ENCODE peak calls at places on chromosomes 16 and 17, in ten cellular contexts. One of them, this sample, is unnamed.

GRCh38 chr17:81083125-81083765 is 48.3 kb downstream of the BAIAP2 start:
- DNase-seq in gastrocnemius medialis: no peak
- DNase-seq in left lung: peak; percentile 83
- DNase-seq in uterus: no peak
- DNase-seq in glutamatergic neuron: no peak
- DNase-seq in endodermal cell: no peak
- DNase-seq in fibroblast of villous mesenchyme: no peak
- DNase-seq in neural progenitor cell: no peak
- DNase-seq in endothelial cell: no peak
- DNase-seq in progenitor cell of endocrine pancreas: peak; percentile 40
- DNase-seq in this sample: no peak

GRCh38 chr17:50283246-50283645 is 9.0 kb downstream of the TMEM92 start:
- DNase-seq in gastrocnemius medialis: no peak
- DNase-seq in left lung: no peak
- DNase-seq in uterus: no peak
- DNase-seq in glutamatergic neuron: no peak
- DNase-seq in endodermal cell: peak; percentile 55
- DNase-seq in fibroblast of villous mesenchyme: no peak
- DNase-seq in neural progenitor cell: no peak
- DNase-seq in endothelial cell: no peak
- DNase-seq in progenitor cell of endocrine pancreas: no peak
- DNase-seq in this sample: no peak

GRCh38 chr17:78998311-78999055 is 11.1 kb downstream of the CANT1 start:
- DNase-seq in gastrocnemius medialis: peak; percentile 32
- DNase-seq in left lung: peak; percentile 43
- DNase-seq in uterus: peak; percentile 21
- DNase-seq in glutamatergic neuron: no peak
- DNase-seq in endodermal cell: peak; percentile 42
- DNase-seq in fibroblast of villous mesenchyme: no peak
- DNase-seq in neural progenitor cell: no peak
- DNase-seq in endothelial cell: no peak
- DNase-seq in progenitor cell of endocrine pancreas: no peak
- DNase-seq in this sample: no peak

GRCh38 chr16:57534881-57535658 is 1.3 kb downstream of the CCDC102A start:
- DNase-seq in gastrocnemius medialis: peak; percentile 9
- DNase-seq in left lung: no peak
- DNase-seq in uterus: peak; percentile 49
- DNase-seq in glutamatergic neuron: no peak
- DNase-seq in endodermal cell: peak; percentile 51
- DNase-seq in fibroblast of villous mesenchyme: no peak
- DNase-seq in neural progenitor cell: no peak
- DNase-seq in endothelial cell: no peak
- DNase-seq in progenitor cell of endocrine pancreas: no peak
- DNase-seq in this sample: no peak

GRCh38 chr17:21841839-21842238 is 149.5 kb downstream of the KCNJ18 start:
- DNase-seq in gastrocnemius medialis: no peak
- DNase-seq in left lung: no peak
- DNase-seq in uterus: no peak
- DNase-seq in glutamatergic neuron: no peak
- DNase-seq in endodermal cell: no peak
- DNase-seq in fibroblast of villous mesenchyme: no peak
- DNase-seq in neural progenitor cell: no peak
- DNase-seq in endothelial cell: no peak
- DNase-seq in progenitor cell of endocrine pancreas: no peak
- DNase-seq in this sample: no peak

GRCh38 chr17:15981646-15982580 is 17.6 kb downstream of the ZSWIM7 start:
- DNase-seq in gastrocnemius medialis: no peak
- DNase-seq in left lung: no peak
- DNase-seq in uterus: no peak
- DNase-seq in glutamatergic neuron: no peak
- DNase-seq in endodermal cell: no peak
- DNase-seq in fibroblast of villous mesenchyme: peak; percentile 67
- DNase-seq in neural progenitor cell: no peak
- DNase-seq in endothelial cell: no peak
- DNase-seq in progenitor cell of endocrine pancreas: no peak
- DNase-seq in this sample: no peak

GRCh38 chr16:77784441-77785356 is 3.7 kb upstream of the VAT1L start:
- DNase-seq in gastrocnemius medialis: no peak
- DNase-seq in left lung: no peak
- DNase-seq in uterus: no peak
- DNase-seq in glutamatergic neuron: no peak
- DNase-seq in endodermal cell: no peak
- DNase-seq in fibroblast of villous mesenchyme: peak; percentile 14
- DNase-seq in neural progenitor cell: no peak
- DNase-seq in endothelial cell: no peak
- DNase-seq in progenitor cell of endocrine pancreas: no peak
- DNase-seq in this sample: no peak

GRCh38 chr16:82748026-82748425 is 121.3 kb downstream of the CDH13 start:
- DNase-seq in gastrocnemius medialis: peak; percentile 67
- DNase-seq in left lung: no peak
- DNase-seq in uterus: no peak
- DNase-seq in glutamatergic neuron: no peak
- DNase-seq in endodermal cell: no peak
- DNase-seq in fibroblast of villous mesenchyme: peak; percentile 79
- DNase-seq in neural progenitor cell: no peak
- DNase-seq in endothelial cell: no peak
- DNase-seq in progenitor cell of endocrine pancreas: no peak
- DNase-seq in this sample: no peak

GRCh38 chr16:8621572-8622314 is at the start of gene METTL22:
- DNase-seq in gastrocnemius medialis: peak; percentile 88
- DNase-seq in left lung: peak; percentile 91
- DNase-seq in uterus: peak; percentile 89
- DNase-seq in glutamatergic neuron: peak; percentile 95
- DNase-seq in endodermal cell: peak; percentile 95
- DNase-seq in fibroblast of villous mesenchyme: peak; percentile 88
- DNase-seq in neural progenitor cell: peak; percentile 96
- DNase-seq in endothelial cell: peak; percentile 92
- DNase-seq in progenitor cell of endocrine pancreas: peak; percentile 93
- DNase-seq in this sample: peak; percentile 96

GRCh38 chr16:10946308-10946707 is 1.9 kb downstream of the CLEC16A start:
- DNase-seq in gastrocnemius medialis: no peak
- DNase-seq in left lung: peak; percentile 51
- DNase-seq in uterus: no peak
- DNase-seq in glutamatergic neuron: no peak
- DNase-seq in endodermal cell: peak; percentile 91
- DNase-seq in fibroblast of villous mesenchyme: no peak
- DNase-seq in neural progenitor cell: peak; percentile 42
- DNase-seq in endothelial cell: no peak
- DNase-seq in progenitor cell of endocrine pancreas: no peak
- DNase-seq in this sample: no peak

GRCh38 chr17:44444735-44445105 is 55.3 kb upstream of the ITGA2B start:
- DNase-seq in gastrocnemius medialis: no peak
- DNase-seq in left lung: no peak
- DNase-seq in uterus: no peak
- DNase-seq in glutamatergic neuron: no peak
- DNase-seq in endodermal cell: no peak
- DNase-seq in fibroblast of villous mesenchyme: peak; percentile 68
- DNase-seq in neural progenitor cell: no peak
- DNase-seq in endothelial cell: no peak
- DNase-seq in progenitor cell of endocrine pancreas: no peak
- DNase-seq in this sample: no peak

GRCh38 chr17:66098040-66098439 is 93.9 kb downstream of the CEP112 start:
- DNase-seq in gastrocnemius medialis: no peak
- DNase-seq in left lung: no peak
- DNase-seq in uterus: no peak
- DNase-seq in glutamatergic neuron: no peak
- DNase-seq in endodermal cell: no peak
- DNase-seq in fibroblast of villous mesenchyme: no peak
- DNase-seq in neural progenitor cell: no peak
- DNase-seq in endothelial cell: no peak
- DNase-seq in progenitor cell of endocrine pancreas: no peak
- DNase-seq in this sample: no peak

GRCh38 chr16:12063004-12063395 is 86.5 kb downstream of the SNX29 start:
- DNase-seq in gastrocnemius medialis: no peak
- DNase-seq in left lung: peak; percentile 39
- DNase-seq in uterus: no peak
- DNase-seq in glutamatergic neuron: no peak
- DNase-seq in endodermal cell: no peak
- DNase-seq in fibroblast of villous mesenchyme: no peak
- DNase-seq in neural progenitor cell: no peak
- DNase-seq in endothelial cell: no peak
- DNase-seq in progenitor cell of endocrine pancreas: no peak
- DNase-seq in this sample: no peak

GRCh38 chr17:79201536-79202227 is 127.1 kb downstream of the ENGASE start:
- DNase-seq in gastrocnemius medialis: no peak
- DNase-seq in left lung: no peak
- DNase-seq in uterus: no peak
- DNase-seq in glutamatergic neuron: no peak
- DNase-seq in endodermal cell: peak; percentile 84
- DNase-seq in fibroblast of villous mesenchyme: no peak
- DNase-seq in neural progenitor cell: no peak
- DNase-seq in endothelial cell: no peak
- DNase-seq in progenitor cell of endocrine pancreas: no peak
- DNase-seq in this sample: no peak

GRCh38 chr16:58684001-58684353 is 593 bp downstream of the SLC38A7 start:
- DNase-seq in gastrocnemius medialis: no peak
- DNase-seq in left lung: no peak
- DNase-seq in uterus: no peak
- DNase-seq in glutamatergic neuron: no peak
- DNase-seq in endodermal cell: no peak
- DNase-seq in fibroblast of villous mesenchyme: peak; percentile 20
- DNase-seq in neural progenitor cell: no peak
- DNase-seq in endothelial cell: no peak
- DNase-seq in progenitor cell of endocrine pancreas: no peak
- DNase-seq in this sample: no peak

GRCh38 chr16:79334127-79334526 is 266.4 kb downstream of the MAF start:
- DNase-seq in gastrocnemius medialis: no peak
- DNase-seq in left lung: no peak
- DNase-seq in uterus: no peak
- DNase-seq in glutamatergic neuron: peak; percentile 44
- DNase-seq in endodermal cell: peak; percentile 82
- DNase-seq in fibroblast of villous mesenchyme: no peak
- DNase-seq in neural progenitor cell: peak; percentile 59
- DNase-seq in endothelial cell: peak; percentile 59
- DNase-seq in progenitor cell of endocrine pancreas: no peak
- DNase-seq in this sample: no peak
- TF ChIP-seq CTCF in gastrocnemius medialis: no peak
- TF ChIP-seq CTCF in left lung: peak; percentile 19
- TF ChIP-seq CTCF in uterus: no peak
- TF ChIP-seq CTCF in glutamatergic neuron: peak; percentile 61
- TF ChIP-seq CTCF in endodermal cell: peak; percentile 94
- TF ChIP-seq CTCF in fibroblast of villous mesenchyme: no peak
- TF ChIP-seq CTCF in neural progenitor cell: peak; percentile 75
- TF ChIP-seq CTCF in endothelial cell: peak; percentile 80
- TF ChIP-seq CTCF in progenitor cell of endocrine pancreas: peak; percentile 50
- TF ChIP-seq CTCF in this sample: no peak

DNA sequence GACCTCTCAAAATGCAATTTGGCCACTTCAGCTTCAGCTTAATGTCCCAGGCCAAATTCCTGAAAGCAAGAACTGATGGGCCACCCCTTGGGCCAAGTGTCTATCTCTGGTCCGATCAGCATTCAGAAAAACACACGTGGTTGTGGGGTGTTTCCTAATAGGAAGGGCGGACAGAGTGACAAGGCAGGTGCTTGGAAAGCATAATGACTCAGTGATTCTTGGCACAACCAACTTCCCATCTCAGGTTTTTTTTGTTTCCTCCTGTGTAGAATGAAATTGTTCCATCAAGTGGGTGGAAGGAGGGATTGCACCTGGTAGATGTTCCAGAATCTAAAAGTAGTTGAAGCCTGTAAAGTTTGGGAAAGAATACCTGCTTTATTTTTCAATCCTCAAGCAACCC is 155.6 kb downstream of the HS3ST2 start:
- DNase-seq in gastrocnemius medialis: peak; percentile 62
- DNase-seq in left lung: no peak
- DNase-seq in uterus: no peak
- DNase-seq in glutamatergic neuron: no peak
- DNase-seq in endodermal cell: no peak
- DNase-seq in fibroblast of villous mesenchyme: no peak
- DNase-seq in neural progenitor cell: no peak
- DNase-seq in endothelial cell: no peak
- DNase-seq in progenitor cell of endocrine pancreas: no peak
- DNase-seq in this sample: no peak
- TF ChIP-seq CTCF in gastrocnemius medialis: peak; percentile 19
- TF ChIP-seq CTCF in left lung: no peak
- TF ChIP-seq CTCF in uterus: no peak
- TF ChIP-seq CTCF in glutamatergic neuron: no peak
- TF ChIP-seq CTCF in endodermal cell: no peak
- TF ChIP-seq CTCF in fibroblast of villous mesenchyme: no peak
- TF ChIP-seq CTCF in neural progenitor cell: no peak
- TF ChIP-seq CTCF in endothelial cell: no peak
- TF ChIP-seq CTCF in progenitor cell of endocrine pancreas: no peak
- TF ChIP-seq CTCF in this sample: no peak

GRCh38 chr17:17088104-17088485 is 45.8 kb downstream of the MPRIP start:
- DNase-seq in gastrocnemius medialis: no peak
- DNase-seq in left lung: peak; percentile 30
- DNase-seq in uterus: peak; percentile 16
- DNase-seq in glutamatergic neuron: peak; percentile 10
- DNase-seq in endodermal cell: no peak
- DNase-seq in fibroblast of villous mesenchyme: no peak
- DNase-seq in neural progenitor cell: no peak
- DNase-seq in endothelial cell: no peak
- DNase-seq in progenitor cell of endocrine pancreas: no peak
- DNase-seq in this sample: no peak

GRCh38 chr17:17088511-17089205 is 46.4 kb downstream of the MPRIP start:
- DNase-seq in gastrocnemius medialis: no peak
- DNase-seq in left lung: no peak
- DNase-seq in uterus: peak; percentile 8
- DNase-seq in glutamatergic neuron: peak; percentile 10
- DNase-seq in endodermal cell: no peak
- DNase-seq in fibroblast of villous mesenchyme: no peak
- DNase-seq in neural progenitor cell: no peak
- DNase-seq in endothelial cell: no peak
- DNase-seq in progenitor cell of endocrine pancreas: no peak
- DNase-seq in this sample: no peak

GRCh38 chr17:17089206-17089550 is 46.9 kb downstream of the MPRIP start:
- DNase-seq in gastrocnemius medialis: no peak
- DNase-seq in left lung: no peak
- DNase-seq in uterus: no peak
- DNase-seq in glutamatergic neuron: peak; percentile 10
- DNase-seq in endodermal cell: no peak
- DNase-seq in fibroblast of villous mesenchyme: no peak
- DNase-seq in neural progenitor cell: no peak
- DNase-seq in endothelial cell: no peak
- DNase-seq in progenitor cell of endocrine pancreas: no peak
- DNase-seq in this sample: no peak

GRCh38 chr17:17086585-17086984 is 44.3 kb downstream of the MPRIP start:
- DNase-seq in gastrocnemius medialis: no peak
- DNase-seq in left lung: no peak
- DNase-seq in uterus: peak; percentile 1
- DNase-seq in glutamatergic neuron: no peak
- DNase-seq in endodermal cell: no peak
- DNase-seq in fibroblast of villous mesenchyme: no peak
- DNase-seq in neural progenitor cell: no peak
- DNase-seq in endothelial cell: no peak
- DNase-seq in progenitor cell of endocrine pancreas: no peak
- DNase-seq in this sample: no peak

GRCh38 chr17:17087424-17088103 is 45.3 kb downstream of the MPRIP start:
- DNase-seq in gastrocnemius medialis: peak; percentile 73
- DNase-seq in left lung: peak; percentile 25
- DNase-seq in uterus: peak; percentile 11
- DNase-seq in glutamatergic neuron: peak; percentile 5
- DNase-seq in endodermal cell: no peak
- DNase-seq in fibroblast of villous mesenchyme: no peak
- DNase-seq in neural progenitor cell: no peak
- DNase-seq in endothelial cell: no peak
- DNase-seq in progenitor cell of endocrine pancreas: no peak
- DNase-seq in this sample: no peak
- TF ChIP-seq CTCF in gastrocnemius medialis: no peak
- TF ChIP-seq CTCF in left lung: no peak
- TF ChIP-seq CTCF in uterus: no peak
- TF ChIP-seq CTCF in glutamatergic neuron: no peak
- TF ChIP-seq CTCF in endodermal cell: peak; percentile 28
- TF ChIP-seq CTCF in fibroblast of villous mesenchyme: no peak
- TF ChIP-seq CTCF in neural progenitor cell: no peak
- TF ChIP-seq CTCF in endothelial cell: no peak
- TF ChIP-seq CTCF in progenitor cell of endocrine pancreas: no peak
- TF ChIP-seq CTCF in this sample: no peak

GRCh38 chr17:75753514-75754377 is 11.2 kb downstream of the GALK1 start:
- DNase-seq in gastrocnemius medialis: peak; percentile 48
- DNase-seq in left lung: peak; percentile 75
- DNase-seq in uterus: peak; percentile 80
- DNase-seq in glutamatergic neuron: peak; percentile 77
- DNase-seq in endodermal cell: peak; percentile 97
- DNase-seq in fibroblast of villous mesenchyme: peak; percentile 63
- DNase-seq in neural progenitor cell: peak; percentile 89
- DNase-seq in endothelial cell: peak; percentile 73
- DNase-seq in progenitor cell of endocrine pancreas: peak; percentile 56
- DNase-seq in this sample: peak; percentile 82
- TF ChIP-seq CTCF in gastrocnemius medialis: peak; percentile 22
- TF ChIP-seq CTCF in left lung: peak; percentile 38
- TF ChIP-seq CTCF in uterus: peak; percentile 68
- TF ChIP-seq CTCF in glutamatergic neuron: peak; percentile 20
- TF ChIP-seq CTCF in endodermal cell: peak; percentile 85
- TF ChIP-seq CTCF in fibroblast of villous mesenchyme: peak; percentile 47
- TF ChIP-seq CTCF in neural progenitor cell: peak; percentile 70
- TF ChIP-seq CTCF in endothelial cell: peak; percentile 61
- TF ChIP-seq CTCF in progenitor cell of endocrine pancreas: peak; percentile 77
- TF ChIP-seq CTCF in this sample: no peak